ENCODE peak calls at places on chromosome 5, in seven cellular contexts. One of them, this sample, is unnamed.
A peak's percentile ranks its signal among the peaks of the same experiment; 100 is the strongest.

GRCh38 chr5:84130006-84130580 is 254.6 kb downstream of the EDIL3 start:
- DNase-seq in T-helper 2 cell: no peak
- DNase-seq in hepatocyte: no peak
- DNase-seq in fibroblast of lung: no peak
- DNase-seq in hypothalamus: no peak
- DNase-seq in EH: no peak
- DNase-seq in effector memory CD4-positive, alpha-beta T cell: no peak
- DNase-seq in this sample: no peak

GRCh38 chr5:99088309-99088708 is 159.5 kb upstream of the CHD1 start:
- DNase-seq in hypothalamus: no peak
- DNase-seq in EH: no peak
- DNase-seq in hepatocyte: no peak
- DNase-seq in effector memory CD4-positive, alpha-beta T cell: no peak
- DNase-seq in T-helper 2 cell: no peak
- DNase-seq in fibroblast of lung: peak; percentile 50
- DNase-seq in this sample: peak; percentile 39

GRCh38 chr5:68962632-68963484 is 131.0 kb upstream of the SLC30A5 start:
- DNase-seq in hepatocyte: peak; percentile 84
- DNase-seq in hypothalamus: peak; percentile 45
- DNase-seq in EH: peak; percentile 69
- DNase-seq in fibroblast of lung: peak; percentile 39
- DNase-seq in effector memory CD4-positive, alpha-beta T cell: no peak
- DNase-seq in T-helper 2 cell: no peak
- DNase-seq in this sample: peak; percentile 68

GRCh38 chr5:87924451-87924850 is 344.2 kb downstream of the TMEM161B start:
- DNase-seq in hypothalamus: no peak
- DNase-seq in hepatocyte: peak; percentile 66
- DNase-seq in EH: no peak
- DNase-seq in effector memory CD4-positive, alpha-beta T cell: no peak
- DNase-seq in T-helper 2 cell: no peak
- DNase-seq in fibroblast of lung: no peak
- DNase-seq in this sample: no peak

GRCh38 chr5:128470663-128471062 is 67.4 kb downstream of the FBN2 start:
- DNase-seq in hepatocyte: no peak
- DNase-seq in fibroblast of lung: peak; percentile 22
- DNase-seq in T-helper 2 cell: no peak
- DNase-seq in hypothalamus: no peak
- DNase-seq in effector memory CD4-positive, alpha-beta T cell: no peak
- DNase-seq in EH: peak; percentile 83
- DNase-seq in this sample: no peak

GRCh38 chr5:158435161-158435616 is 576.2 kb upstream of the CLINT1 start:
- DNase-seq in effector memory CD4-positive, alpha-beta T cell: no peak
- DNase-seq in hypothalamus: no peak
- DNase-seq in EH: no peak
- DNase-seq in hepatocyte: no peak
- DNase-seq in fibroblast of lung: peak; percentile 79
- DNase-seq in T-helper 2 cell: no peak
- DNase-seq in this sample: no peak

GRCh38 chr5:59768204-59769040 is 125.1 kb downstream of the PDE4D start:
- DNase-seq in hypothalamus: peak; percentile 20
- DNase-seq in EH: peak; percentile 67
- DNase-seq in fibroblast of lung: peak; percentile 88
- DNase-seq in effector memory CD4-positive, alpha-beta T cell: no peak
- DNase-seq in hepatocyte: peak; percentile 85
- DNase-seq in T-helper 2 cell: no peak
- DNase-seq in this sample: no peak

GRCh38 chr5:2995667-2996066 is 244.2 kb upstream of the IRX2 start:
- DNase-seq in hypothalamus: no peak
- DNase-seq in hepatocyte: no peak
- DNase-seq in fibroblast of lung: no peak
- DNase-seq in EH: no peak
- DNase-seq in T-helper 2 cell: no peak
- DNase-seq in effector memory CD4-positive, alpha-beta T cell: no peak
- DNase-seq in this sample: no peak

GRCh38 chr5:76590027-76590426 is 33.2 kb downstream of the F2RL2 start:
- DNase-seq in hypothalamus: no peak
- DNase-seq in EH: no peak
- DNase-seq in fibroblast of lung: no peak
- DNase-seq in effector memory CD4-positive, alpha-beta T cell: no peak
- DNase-seq in hepatocyte: no peak
- DNase-seq in T-helper 2 cell: no peak
- DNase-seq in this sample: no peak

GRCh38 chr5:74767579-74767913 is 497 bp downstream of the NSA2 start:
- DNase-seq in hepatocyte: peak; percentile 76
- DNase-seq in EH: peak; percentile 69
- DNase-seq in effector memory CD4-positive, alpha-beta T cell: no peak
- DNase-seq in hypothalamus: peak; percentile 26
- DNase-seq in T-helper 2 cell: no peak
- DNase-seq in fibroblast of lung: peak; percentile 67
- DNase-seq in this sample: peak; percentile 79

GRCh38 chr5:115686692-115687054 is 60.8 kb upstream of the TMED7 start:
- DNase-seq in T-helper 2 cell: no peak
- DNase-seq in fibroblast of lung: peak; percentile 82
- DNase-seq in hepatocyte: no peak
- DNase-seq in effector memory CD4-positive, alpha-beta T cell: no peak
- DNase-seq in hypothalamus: no peak
- DNase-seq in EH: peak; percentile 47
- DNase-seq in this sample: peak; percentile 29

GRCh38 chr5:65203746-65204145 is 278.0 kb downstream of the ADAMTS6 start:
- DNase-seq in fibroblast of lung: peak; percentile 96
- DNase-seq in EH: peak; percentile 95
- DNase-seq in hypothalamus: no peak
- DNase-seq in T-helper 2 cell: no peak
- DNase-seq in hepatocyte: no peak
- DNase-seq in effector memory CD4-positive, alpha-beta T cell: no peak
- DNase-seq in this sample: peak; percentile 85

GRCh38 chr5:150412319-150413175 is at the start of gene CD74:
- DNase-seq in EH: peak; percentile 39
- DNase-seq in effector memory CD4-positive, alpha-beta T cell: peak; percentile 92
- DNase-seq in fibroblast of lung: peak; percentile 27
- DNase-seq in hypothalamus: peak; percentile 74
- DNase-seq in hepatocyte: peak; percentile 85
- DNase-seq in T-helper 2 cell: peak; percentile 80
- DNase-seq in this sample: no peak

GRCh38 chr5:54669845-54670635 is 152.5 kb downstream of the SNX18 start:
- DNase-seq in fibroblast of lung: peak; percentile 17
- DNase-seq in EH: peak; percentile 57
- DNase-seq in effector memory CD4-positive, alpha-beta T cell: no peak
- DNase-seq in T-helper 2 cell: no peak
- DNase-seq in hypothalamus: no peak
- DNase-seq in hepatocyte: no peak
- DNase-seq in this sample: no peak

GRCh38 chr5:15446552-15446951 is 53.4 kb upstream of the FBXL7 start:
- DNase-seq in hepatocyte: no peak
- DNase-seq in fibroblast of lung: peak; percentile 72
- DNase-seq in EH: peak; percentile 65
- DNase-seq in hypothalamus: no peak
- DNase-seq in effector memory CD4-positive, alpha-beta T cell: no peak
- DNase-seq in T-helper 2 cell: no peak
- DNase-seq in this sample: no peak

GRCh38 chr5:118863345-118863744 is 125.0 kb downstream of the DTWD2 start:
- DNase-seq in hypothalamus: no peak
- DNase-seq in effector memory CD4-positive, alpha-beta T cell: no peak
- DNase-seq in EH: peak; percentile 53
- DNase-seq in hepatocyte: no peak
- DNase-seq in fibroblast of lung: peak; percentile 56
- DNase-seq in T-helper 2 cell: no peak
- DNase-seq in this sample: peak; percentile 61

GRCh38 chr5:82397741-82398320 is 119.7 kb upstream of the RPS23 start:
- DNase-seq in hepatocyte: no peak
- DNase-seq in hypothalamus: no peak
- DNase-seq in fibroblast of lung: peak; percentile 74
- DNase-seq in EH: no peak
- DNase-seq in effector memory CD4-positive, alpha-beta T cell: no peak
- DNase-seq in T-helper 2 cell: no peak
- DNase-seq in this sample: no peak

GRCh38 chr5:62260510-62260909 is 45.5 kb upstream of the KIF2A start:
- DNase-seq in effector memory CD4-positive, alpha-beta T cell: no peak
- DNase-seq in hepatocyte: no peak
- DNase-seq in T-helper 2 cell: no peak
- DNase-seq in EH: no peak
- DNase-seq in hypothalamus: no peak
- DNase-seq in fibroblast of lung: no peak
- DNase-seq in this sample: no peak

GRCh38 chr5:138245717-138246116 is 28.7 kb downstream of the GFRA3 start:
- DNase-seq in T-helper 2 cell: no peak
- DNase-seq in EH: peak; percentile 14
- DNase-seq in hepatocyte: no peak
- DNase-seq in effector memory CD4-positive, alpha-beta T cell: no peak
- DNase-seq in hypothalamus: no peak
- DNase-seq in fibroblast of lung: no peak
- DNase-seq in this sample: no peak

GRCh38 chr5:100755435-100755834 is 147.6 kb downstream of the ST8SIA4 start:
- DNase-seq in hypothalamus: no peak
- DNase-seq in fibroblast of lung: no peak
- DNase-seq in hepatocyte: no peak
- DNase-seq in EH: no peak
- DNase-seq in T-helper 2 cell: no peak
- DNase-seq in effector memory CD4-positive, alpha-beta T cell: no peak
- DNase-seq in this sample: no peak

GRCh38 chr5:110768138-110768845 is 29.5 kb downstream of the SLC25A46 start:
- DNase-seq in T-helper 2 cell: no peak
- DNase-seq in hepatocyte: no peak
- DNase-seq in fibroblast of lung: peak; percentile 38
- DNase-seq in hypothalamus: no peak
- DNase-seq in effector memory CD4-positive, alpha-beta T cell: no peak
- DNase-seq in EH: peak; percentile 3
- DNase-seq in this sample: no peak

GRCh38 chr5:37882636-37883035 is 42.8 kb upstream of the GDNF start:
- DNase-seq in effector memory CD4-positive, alpha-beta T cell: no peak
- DNase-seq in hypothalamus: no peak
- DNase-seq in EH: peak; percentile 59
- DNase-seq in fibroblast of lung: peak; percentile 42
- DNase-seq in hepatocyte: no peak
- DNase-seq in T-helper 2 cell: no peak
- DNase-seq in this sample: no peak

GRCh38 chr5:96896285-96896711 is 20.0 kb downstream of the ERAP2 start:
- DNase-seq in fibroblast of lung: no peak
- DNase-seq in effector memory CD4-positive, alpha-beta T cell: no peak
- DNase-seq in EH: no peak
- DNase-seq in hypothalamus: no peak
- DNase-seq in T-helper 2 cell: no peak
- DNase-seq in hepatocyte: no peak
- DNase-seq in this sample: no peak

GRCh38 chr5:63008195-63008594 is 429.6 kb downstream of the LRRC70 start:
- DNase-seq in effector memory CD4-positive, alpha-beta T cell: no peak
- DNase-seq in fibroblast of lung: no peak
- DNase-seq in EH: no peak
- DNase-seq in hepatocyte: no peak
- DNase-seq in T-helper 2 cell: no peak
- DNase-seq in hypothalamus: no peak
- DNase-seq in this sample: no peak

GRCh38 chr5:17302138-17302537 is 84.7 kb downstream of the BASP1 start:
- DNase-seq in EH: peak; percentile 29
- DNase-seq in fibroblast of lung: no peak
- DNase-seq in effector memory CD4-positive, alpha-beta T cell: no peak
- DNase-seq in T-helper 2 cell: no peak
- DNase-seq in hypothalamus: no peak
- DNase-seq in hepatocyte: no peak
- DNase-seq in this sample: peak; percentile 21

GRCh38 chr5:143453722-143454121 is 50.2 kb upstream of the NR3C1 start:
- DNase-seq in effector memory CD4-positive, alpha-beta T cell: no peak
- DNase-seq in EH: no peak
- DNase-seq in T-helper 2 cell: no peak
- DNase-seq in hepatocyte: no peak
- DNase-seq in hypothalamus: no peak
- DNase-seq in fibroblast of lung: no peak
- DNase-seq in this sample: no peak

GRCh38 chr5:168612123-168612522 is 33.0 kb upstream of the PANK3 start:
- DNase-seq in T-helper 2 cell: no peak
- DNase-seq in hypothalamus: no peak
- DNase-seq in fibroblast of lung: peak; percentile 54
- DNase-seq in hepatocyte: no peak
- DNase-seq in effector memory CD4-positive, alpha-beta T cell: no peak
- DNase-seq in EH: no peak
- DNase-seq in this sample: no peak

GRCh38 chr5:113678924-113679575 is 165.6 kb downstream of the YTHDC2 start:
- DNase-seq in fibroblast of lung: peak; percentile 19
- DNase-seq in hypothalamus: peak; percentile 1
- DNase-seq in effector memory CD4-positive, alpha-beta T cell: no peak
- DNase-seq in hepatocyte: peak; percentile 70
- DNase-seq in EH: peak; percentile 55
- DNase-seq in T-helper 2 cell: no peak
- DNase-seq in this sample: peak; percentile 40

GRCh38 chr5:150765789-150766149 is 7.0 kb upstream of the DCTN4 start:
- DNase-seq in hypothalamus: no peak
- DNase-seq in fibroblast of lung: no peak
- DNase-seq in effector memory CD4-positive, alpha-beta T cell: no peak
- DNase-seq in hepatocyte: no peak
- DNase-seq in T-helper 2 cell: no peak
- DNase-seq in EH: no peak
- DNase-seq in this sample: no peak

GRCh38 chr5:31048282-31048974 is 145.1 kb upstream of the CDH6 start:
- DNase-seq in T-helper 2 cell: no peak
- DNase-seq in hypothalamus: no peak
- DNase-seq in hepatocyte: no peak
- DNase-seq in fibroblast of lung: no peak
- DNase-seq in effector memory CD4-positive, alpha-beta T cell: no peak
- DNase-seq in EH: no peak
- DNase-seq in this sample: no peak

GRCh38 chr5:93576015-93576414 is 5.0 kb downstream of the NR2F1-AS1 start:
- DNase-seq in EH: no peak
- DNase-seq in T-helper 2 cell: no peak
- DNase-seq in effector memory CD4-positive, alpha-beta T cell: no peak
- DNase-seq in hypothalamus: no peak
- DNase-seq in fibroblast of lung: no peak
- DNase-seq in hepatocyte: no peak
- DNase-seq in this sample: no peak

GRCh38 chr5:96245401-96246091 is 187.5 kb downstream of the PCSK1 start:
- DNase-seq in EH: peak; percentile 24
- DNase-seq in hepatocyte: peak; percentile 37
- DNase-seq in hypothalamus: no peak
- DNase-seq in effector memory CD4-positive, alpha-beta T cell: no peak
- DNase-seq in T-helper 2 cell: no peak
- DNase-seq in fibroblast of lung: no peak
- DNase-seq in this sample: no peak

GRCh38 chr5:95727764-95728191 is 3.4 kb upstream of the RHOBTB3 start:
- DNase-seq in fibroblast of lung: peak; percentile 83
- DNase-seq in effector memory CD4-positive, alpha-beta T cell: no peak
- DNase-seq in hepatocyte: peak; percentile 44
- DNase-seq in hypothalamus: no peak
- DNase-seq in T-helper 2 cell: no peak
- DNase-seq in EH: peak; percentile 40
- DNase-seq in this sample: no peak

GRCh38 chr5:80917596-80917995 is 42.6 kb upstream of the RASGRF2 start:
- DNase-seq in fibroblast of lung: no peak
- DNase-seq in T-helper 2 cell: no peak
- DNase-seq in hypothalamus: no peak
- DNase-seq in hepatocyte: no peak
- DNase-seq in EH: no peak
- DNase-seq in effector memory CD4-positive, alpha-beta T cell: no peak
- DNase-seq in this sample: no peak

This sample was measured in RKO.